ENCODE peak calls at places on chromosomes 13 and 19, in seven cellular contexts. Q is H1, F is GM12891, U is HepG2, V is K562, X is GM12878, H is SK-N-SH. C is an unnamed sample.

GRCh38 chr19:42132030-42132628 is at the start of gene POU2F2:
- DNase-seq in Q (peak; percentile 69), F (peak; percentile 78), U (no peak), V (peak; percentile 40), X (peak; percentile 41), H (no peak), C (peak; percentile 79)

GRCh38 chr13:73918691-73919090 is 215.5 kb downstream of the KLF12 start:
- DNase-seq in Q (no peak), F (no peak), U (no peak), V (no peak), X (no peak), H (no peak), C (no peak)

GRCh38 chr19:21432590-21432989 is 35.7 kb downstream of the ZNF493 start:
- DNase-seq in Q (no peak), F (no peak), U (no peak), V (no peak), X (no peak), H (no peak), C (no peak)

GRCh38 chr19:1171755-1172352 is 2.2 kb downstream of the SBNO2 start:
- DNase-seq in Q (no peak), F (no peak), U (no peak), V (no peak), X (no peak), H (no peak), C (no peak)

GRCh38 chr13:77139311-77139710 is 112.4 kb upstream of the FBXL3 start:
- DNase-seq in Q (no peak), F (no peak), U (no peak), V (no peak), X (no peak), H (no peak), C (no peak)

GRCh38 chr13:36297600-36298338 is at the start of gene CCDC169:
- DNase-seq in Q (peak; percentile 94), F (no peak), U (peak; percentile 5), V (peak; percentile 76), X (no peak), H (peak; percentile 73), C (peak; percentile 2)

GRCh38 chr13:100765021-100765420 is 90.4 kb upstream of the TMTC4 start:
- DNase-seq in Q (no peak), F (no peak), U (no peak), V (no peak), X (no peak), H (no peak), C (no peak)

GRCh38 chr19:54436031-54436523 is 12.9 kb upstream of the LENG8 start:
- DNase-seq in Q (peak; percentile 61), F (no peak), U (no peak), V (no peak), X (no peak), H (no peak), C (no peak)

GRCh38 chr13:93230466-93230865 is 3.9 kb downstream of the GPC6 start:
- DNase-seq in Q (no peak), F (no peak), U (peak; percentile 55), V (no peak), X (no peak), H (no peak), C (no peak)

GRCh38 chr13:39870197-39870746 is 214.8 kb downstream of the COG6 start:
- DNase-seq in Q (no peak), F (no peak), U (no peak), V (no peak), X (no peak), H (no peak), C (no peak)

GRCh38 chr13:111020546-111020945 is 94.6 kb upstream of the ARHGEF7 start:
- DNase-seq in Q (no peak), F (no peak), U (no peak), V (no peak), X (no peak), H (no peak), C (no peak)

DNA sequence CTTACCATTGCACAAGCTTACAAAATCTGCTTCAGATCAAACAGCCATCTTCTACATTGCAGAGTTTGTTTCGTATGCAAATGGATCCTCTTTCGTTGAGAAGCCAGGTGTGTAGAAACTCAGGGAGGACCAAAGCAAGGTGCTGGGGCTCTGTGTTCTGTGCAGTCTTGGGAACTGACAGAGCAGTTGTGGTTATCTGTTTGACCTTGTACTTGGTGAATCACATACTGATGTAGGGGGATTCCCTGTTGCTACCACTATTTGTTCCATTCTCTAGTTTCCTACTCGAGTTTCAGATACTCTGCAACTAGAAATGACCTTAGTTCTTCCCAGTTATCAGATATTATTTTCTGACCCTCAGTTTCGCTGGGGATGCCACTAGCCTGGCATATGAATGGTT is 95.2 kb upstream of the CLDN10 start:
- DNase-seq in Q (no peak), F (peak; percentile 44), U (no peak), V (no peak), X (peak; percentile 89), H (no peak), C (peak; percentile 33)
- TF ChIP-seq TAF1 in Q (no peak), F (no peak), U (no peak), V (no peak), X (no peak), H (no peak), C (no peak)

DNA sequence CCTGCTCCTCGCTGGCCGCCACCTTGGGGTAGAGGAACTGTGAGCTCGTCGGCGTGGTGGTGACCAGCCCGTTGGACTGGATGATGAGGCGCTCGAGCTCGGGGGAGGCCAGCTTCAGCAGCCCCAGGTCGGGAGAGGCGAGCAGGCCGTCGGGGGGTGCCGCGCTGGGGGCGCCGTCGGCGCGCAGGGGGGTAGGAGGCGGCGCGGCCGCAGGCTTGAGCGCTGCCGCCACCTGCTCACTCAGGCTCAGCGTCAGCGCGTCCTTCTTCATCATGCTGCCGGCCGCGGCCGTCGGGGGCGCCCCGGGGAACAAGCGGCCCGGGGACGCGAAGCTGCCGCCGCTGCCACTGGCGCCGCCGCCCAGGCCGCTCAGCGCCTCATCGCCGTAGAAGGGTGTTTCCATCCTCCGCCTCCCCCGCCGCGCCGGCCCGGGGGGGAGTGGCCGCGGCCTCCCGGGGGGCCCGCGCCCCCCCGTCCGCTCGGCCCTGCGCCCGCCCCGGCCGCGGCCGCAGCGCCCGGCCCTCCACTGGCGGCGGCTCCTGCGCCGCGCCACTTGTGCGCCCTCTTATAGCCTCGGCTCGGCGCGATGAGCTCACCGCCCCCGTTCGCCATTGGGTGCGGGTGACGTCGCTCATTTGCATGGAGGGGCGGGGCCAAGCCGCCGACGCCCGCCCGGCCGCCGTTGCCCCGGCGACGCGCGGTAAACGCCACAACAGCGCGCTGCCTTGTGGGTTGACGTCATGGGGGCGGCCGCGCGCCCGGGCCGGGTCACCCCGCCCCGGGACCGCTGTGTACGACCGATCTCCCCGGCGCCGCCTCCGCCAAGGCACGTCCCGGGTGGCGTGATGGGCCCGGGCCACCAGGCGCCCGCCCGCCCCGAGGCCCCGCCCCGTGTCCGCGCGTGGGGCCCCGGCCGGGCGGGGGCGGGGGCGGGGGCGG is at the start of gene JUND:
- DNase-seq in Q (peak; percentile 97), F (peak; percentile 92), U (peak; percentile 92), V (peak; percentile 87), X (peak; percentile 88), H (peak; percentile 95), C (peak; percentile 89)
- TF ChIP-seq POLR2AphosphoS5 in Q (peak; percentile 96), F (peak; percentile 98), U (peak; percentile 70), V (peak; percentile 95), X (peak; percentile 97), H (peak; percentile 96), C (peak; percentile 93)

GRCh38 chr19:46704379-46705076 is 12.4 kb downstream of the PRKD2 start:
- DNase-seq in Q (peak; percentile 100), F (peak; percentile 87), U (peak; percentile 29), V (peak; percentile 81), X (no peak), H (peak; percentile 83), C (peak; percentile 85)
- TF ChIP-seq TAF1 in Q (no peak), F (no peak), U (no peak), V (no peak), X (no peak), H (no peak), C (no peak)

GRCh38 chr13:21150013-21150412 is 26.3 kb downstream of the SKA3 start:
- DNase-seq in Q (no peak), F (no peak), U (no peak), V (no peak), X (no peak), H (no peak), C (no peak)

GRCh38 chr13:21149568-21149967 is 26.8 kb downstream of the SKA3 start:
- DNase-seq in Q (no peak), F (no peak), U (no peak), V (no peak), X (no peak), H (no peak), C (no peak)

GRCh38 chr13:21148557-21149258 is 27.6 kb downstream of the SKA3 start:
- DNase-seq in Q (no peak), F (no peak), U (no peak), V (no peak), X (no peak), H (no peak), C (no peak)

GRCh38 chr13:21147827-21148226 is 28.5 kb downstream of the SKA3 start:
- DNase-seq in Q (no peak), F (no peak), U (no peak), V (peak; percentile 9), X (no peak), H (no peak), C (no peak)

DNA sequence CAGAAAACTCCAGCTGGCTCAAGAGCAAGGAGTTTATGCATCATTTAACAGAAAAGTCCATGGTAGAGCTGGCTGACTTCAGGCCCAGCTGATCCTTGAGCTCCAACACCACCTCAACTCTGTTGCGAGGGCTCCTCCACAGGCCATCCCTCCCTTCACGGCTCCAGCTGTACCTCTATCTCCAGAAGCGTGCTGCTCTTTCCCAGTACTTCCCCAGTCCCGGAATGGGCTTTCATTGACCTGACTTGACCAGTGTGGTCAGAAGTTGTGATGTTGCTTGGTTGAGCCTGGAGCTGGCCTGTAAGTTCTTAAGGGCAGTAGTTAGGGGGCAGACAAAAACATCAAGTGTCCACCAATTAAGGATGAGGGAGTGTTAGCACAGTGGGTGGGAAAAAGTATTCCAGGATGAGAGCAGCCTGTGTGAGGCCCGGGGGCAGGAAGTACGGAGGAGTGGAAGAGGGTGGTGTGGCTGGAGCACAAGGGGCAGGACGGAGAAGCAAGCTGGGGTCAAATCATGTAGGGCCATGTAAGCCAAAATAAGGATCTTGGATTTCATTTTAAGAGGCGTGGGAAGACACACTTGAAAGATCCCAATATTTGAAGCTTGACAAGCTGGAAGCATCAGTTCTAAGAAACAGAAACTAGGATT is 24.0 kb downstream of the SKA3 start:
- DNase-seq in Q (no peak), F (no peak), U (no peak), V (no peak), X (no peak), H (no peak), C (no peak)
- TF ChIP-seq POLR2AphosphoS5 in Q (no peak), F (no peak), U (no peak), V (no peak), X (no peak), H (no peak), C (no peak)

GRCh38 chr13:25732146-25732865 is 319.5 kb downstream of the SHISA2 start:
- DNase-seq in Q (no peak), F (no peak), U (no peak), V (no peak), X (no peak), H (no peak), C (no peak)
- TF ChIP-seq TAF1 in Q (no peak), F (no peak), U (no peak), V (no peak), X (no peak), H (no peak), C (no peak)